ENCODE peak calls at places on chromosomes 16 and 17, in six cellular contexts. M is OCI-LY7, I is lung, V is mucosa of descending colon, P is A549, R is AG04449. Z is an unnamed sample.

GRCh38 chr17:7922499-7923289 is 6.6 kb upstream of the RNF227 start:
- DNase-seq in M (no peak), I (peak), V (peak), P (no peak), R (no peak), Z (no peak)

GRCh38 chr16:68234188-68235104 is 1.5 kb downstream of the ESRP2 start:
- DNase-seq in M (no peak), I (peak), V (peak), P (no peak), R (no peak), Z (no peak)

GRCh38 chr17:2053380-2054261 is 1.3 kb upstream of the HIC1 start:
- DNase-seq in M (peak), I (no peak), V (peak), P (peak), R (no peak), Z (no peak)

GRCh38 chr16:89035013-89035697 is 58.1 kb upstream of the CBFA2T3 start:
- DNase-seq in M (no peak), I (no peak), V (no peak), P (no peak), R (no peak), Z (no peak)

GRCh38 chr17:3730881-3731429 is 7.3 kb downstream of the HASPIN start:
- DNase-seq in M (no peak), I (no peak), V (no peak), P (no peak), R (no peak), Z (no peak)

GRCh38 chr17:18626152-18626870 is 17.9 kb downstream of the TBC1D28 start:
- DNase-seq in M (peak), I (no peak), V (no peak), P (peak), R (no peak), Z (no peak)

GRCh38 chr17:14359251-14359939 is 58.5 kb downstream of the HS3ST3B1 start:
- DNase-seq in M (peak), I (no peak), V (no peak), P (no peak), R (no peak), Z (no peak)

GRCh38 chr16:4140652-4141051 is 24.4 kb upstream of the ADCY9 start:
- DNase-seq in M (no peak), I (no peak), V (no peak), P (no peak), R (no peak), Z (no peak)

GRCh38 chr17:27207073-27207511 is 86.8 kb upstream of the WSB1 start:
- DNase-seq in M (no peak), I (no peak), V (no peak), P (peak), R (peak), Z (peak)

GRCh38 chr17:45143767-45144198 is 4.5 kb upstream of the HEXIM1 start:
- DNase-seq in M (no peak), I (peak), V (peak), P (no peak), R (no peak), Z (no peak)

GRCh38 chr17:80456465-80457235 is 19.8 kb downstream of the NPTX1 start:
- DNase-seq in M (no peak), I (no peak), V (no peak), P (no peak), R (no peak), Z (no peak)

GRCh38 chr17:49191407-49191916 is 18.9 kb downstream of the GNGT2 start:
- DNase-seq in M (no peak), I (no peak), V (no peak), P (no peak), R (no peak), Z (no peak)

GRCh38 chr17:19237389-19238166 is 412 bp downstream of the EPN2 start:
- DNase-seq in M (no peak), I (peak), V (peak), P (peak), R (no peak), Z (no peak)

GRCh38 chr16:83068686-83069085 is 441.9 kb downstream of the CDH13 start:
- DNase-seq in M (no peak), I (no peak), V (no peak), P (no peak), R (no peak), Z (no peak)

GRCh38 chr17:50059759-50060273 is 3.9 kb downstream of the ITGA3 start:
- DNase-seq in M (no peak), I (no peak), V (no peak), P (no peak), R (no peak), Z (no peak)

GRCh38 chr16:23147666-23148065 is 1.6 kb downstream of the USP31 start:
- DNase-seq in M (no peak), I (no peak), V (no peak), P (no peak), R (no peak), Z (no peak)

GRCh38 chr16:23145608-23146007 is 3.6 kb downstream of the USP31 start:
- DNase-seq in M (no peak), I (no peak), V (no peak), P (no peak), R (no peak), Z (peak)

GRCh38 chr16:23146877-23147601 is 2.2 kb downstream of the USP31 start:
- DNase-seq in M (no peak), I (no peak), V (no peak), P (no peak), R (no peak), Z (no peak)

GRCh38 chr16:23143391-23143790 is 5.9 kb downstream of the USP31 start:
- DNase-seq in M (no peak), I (no peak), V (no peak), P (no peak), R (no peak), Z (no peak)

GRCh38 chr16:23145186-23145585 is 4.1 kb downstream of the USP31 start:
- DNase-seq in M (no peak), I (no peak), V (no peak), P (no peak), R (no peak), Z (no peak)
- H3K4me3 ChIP-seq in M (no peak), I (no peak), V (no peak), P (peak), R (no peak), Z (no peak)

GRCh38 chr16:85210423-85211169 is 98.3 kb upstream of the CIBAR2 start:
- DNase-seq in M (no peak), I (no peak), V (no peak), P (no peak), R (no peak), Z (no peak)

GRCh38 chr16:85211247-85211910 is 99.1 kb upstream of the CIBAR2 start:
- DNase-seq in M (no peak), I (no peak), V (no peak), P (no peak), R (no peak), Z (no peak)

GRCh38 chr16:85208181-85208580 is 95.9 kb upstream of the CIBAR2 start:
- DNase-seq in M (no peak), I (no peak), V (no peak), P (no peak), R (no peak), Z (no peak)

GRCh38 chr16:85208643-85209520 is 96.6 kb upstream of the CIBAR2 start:
- DNase-seq in M (no peak), I (no peak), V (no peak), P (no peak), R (no peak), Z (no peak)

DNA sequence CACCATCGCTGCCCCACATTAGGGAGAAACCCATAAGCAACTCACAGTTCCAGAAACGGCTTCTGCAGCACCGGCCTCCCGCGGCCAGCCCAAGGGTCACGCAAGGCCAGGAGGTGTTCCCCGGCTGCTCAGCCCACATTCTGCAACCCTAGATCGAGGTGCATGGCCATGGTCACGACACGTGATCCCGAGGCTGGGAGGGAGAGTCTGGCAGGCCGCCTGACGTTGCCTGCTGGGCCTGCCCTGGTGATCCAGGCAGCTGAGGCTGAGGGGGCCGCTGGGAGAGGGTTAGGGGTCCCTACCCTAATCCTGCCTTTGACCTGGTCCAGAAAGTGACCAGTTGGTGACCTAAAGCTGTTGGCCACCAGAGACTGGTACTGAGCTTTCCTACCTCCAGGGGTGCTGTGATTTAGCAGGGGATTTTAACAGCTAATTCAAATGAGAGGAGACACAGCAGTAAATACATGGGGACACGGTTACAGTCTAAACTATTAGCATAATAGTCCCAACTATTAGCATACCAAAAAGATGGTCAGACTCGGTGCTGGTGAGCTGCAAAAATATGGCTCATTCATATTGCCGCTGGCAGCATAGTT is 97.4 kb upstream of the CIBAR2 start:
- DNase-seq in M (no peak), I (no peak), V (no peak), P (no peak), R (no peak), Z (no peak)
- TF ChIP-seq CTCF in M (no peak), I (no peak), V (no peak), P (no peak), R (no peak), Z (peak)

DNA sequence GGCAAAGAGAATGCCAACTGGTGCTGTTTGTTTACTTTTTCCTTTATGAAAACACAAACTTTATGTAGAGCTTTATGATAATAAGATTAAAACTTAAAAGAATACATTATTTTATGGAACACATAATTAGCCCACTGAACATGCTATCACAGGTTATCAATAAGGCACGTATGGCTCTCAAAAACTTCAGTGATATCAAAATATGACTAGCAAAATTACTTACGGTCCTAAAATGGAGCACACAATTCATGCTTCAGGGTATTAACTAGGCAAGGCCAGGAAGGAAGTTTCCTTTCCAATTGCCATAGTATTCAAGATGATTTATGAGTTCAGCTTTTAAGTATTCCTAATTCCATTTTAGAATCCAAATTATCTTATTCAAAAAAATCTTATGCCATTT is 3.6 kb downstream of the RNF43 start:
- DNase-seq in M (no peak), I (no peak), V (no peak), P (no peak), R (no peak), Z (no peak)
- H3K4me3 ChIP-seq in M (no peak), I (no peak), V (no peak), P (peak), R (no peak), Z (no peak)

DNA sequence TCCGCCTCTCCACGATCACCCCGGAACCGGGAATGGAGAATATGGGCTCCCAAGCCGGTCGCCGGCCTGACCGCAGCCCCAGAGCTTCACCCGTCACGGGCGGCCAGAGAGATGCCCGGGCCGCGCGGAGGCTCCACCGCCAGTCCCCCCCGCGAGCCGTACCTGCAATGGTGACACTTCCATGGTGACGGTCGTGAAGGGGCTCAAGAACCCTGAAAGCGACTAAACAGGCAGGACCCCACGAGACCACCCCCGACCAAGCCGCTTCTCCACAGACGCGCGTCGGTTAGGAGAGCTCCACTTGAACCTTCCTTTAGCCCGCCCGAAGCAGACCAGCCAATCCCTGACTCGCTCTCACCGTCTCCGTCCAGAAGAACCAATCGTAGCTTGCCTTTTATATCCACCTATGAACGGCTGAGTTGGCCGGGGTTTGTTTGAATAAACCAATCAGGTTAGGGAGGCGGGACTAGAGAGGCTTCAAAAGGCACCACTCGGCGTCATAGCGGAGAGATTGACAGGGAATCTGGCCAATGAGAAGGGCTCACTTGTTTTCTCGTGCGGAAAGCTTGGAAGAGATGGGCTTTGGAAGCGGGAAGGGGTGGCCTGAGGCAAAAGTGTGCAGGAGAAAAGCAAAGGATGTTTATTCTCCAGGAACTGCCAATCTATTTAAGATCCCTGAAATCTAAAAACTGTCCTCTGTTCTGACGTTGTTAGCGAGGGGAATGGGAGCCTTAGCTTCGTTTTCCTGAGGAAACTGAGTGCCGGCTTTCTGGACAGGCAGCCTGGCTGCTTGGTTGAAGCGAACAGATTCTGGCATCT is at the start of gene TOP2A:
- DNase-seq in M (peak), I (peak), V (peak), P (peak), R (peak), Z (peak)
- TF ChIP-seq CTCF in M (no peak), I (no peak), V (no peak), P (no peak), R (no peak), Z (no peak)

DNA sequence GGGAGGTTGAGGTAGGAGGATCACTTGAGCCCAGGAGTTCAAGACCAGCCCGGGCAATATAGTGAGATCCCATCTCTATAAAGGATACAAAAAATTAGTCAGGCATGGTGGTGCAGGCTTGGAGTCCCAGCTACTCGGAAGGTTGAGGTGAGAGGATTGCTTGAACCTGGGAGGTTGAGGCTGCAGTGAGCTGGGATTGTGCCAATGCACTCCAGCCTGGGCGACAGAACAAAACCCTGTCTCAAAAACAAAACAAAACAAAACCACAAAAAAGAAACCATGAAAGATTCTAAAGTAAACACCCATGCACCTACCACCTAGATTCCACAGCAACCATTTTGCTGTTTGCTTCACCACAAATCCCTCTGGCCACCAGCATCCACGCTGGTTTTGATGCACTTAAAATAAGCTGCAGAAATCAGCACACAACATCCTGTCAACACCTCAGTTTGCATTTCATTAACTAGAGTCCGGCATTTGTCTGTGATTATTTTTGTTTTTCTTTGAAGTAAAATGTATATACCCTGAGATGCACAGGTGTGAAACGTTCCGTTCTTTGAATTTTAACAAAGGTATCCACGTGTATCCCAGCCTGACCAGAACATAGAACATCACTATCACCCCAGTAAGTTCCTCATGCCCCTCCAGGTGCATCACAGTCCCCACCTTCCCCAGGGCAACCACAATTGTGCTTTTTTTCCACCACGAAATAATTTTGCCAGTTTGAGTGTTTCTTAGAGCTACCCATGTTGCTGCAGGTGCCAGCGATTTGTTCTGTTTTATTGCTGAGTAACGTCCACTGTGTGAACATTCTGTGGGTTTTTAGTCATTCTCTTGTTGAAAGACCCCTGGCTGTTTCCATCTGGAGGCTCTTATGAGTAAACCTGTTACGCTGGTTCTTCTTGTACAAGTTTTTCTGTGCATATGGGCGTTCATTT is 191.5 kb downstream of the SEC14L1 start:
- DNase-seq in M (peak), I (peak), V (peak), P (no peak), R (no peak), Z (no peak)
- H3K4me3 ChIP-seq in M (peak), I (no peak), V (no peak), P (no peak), R (no peak), Z (no peak)

DNA sequence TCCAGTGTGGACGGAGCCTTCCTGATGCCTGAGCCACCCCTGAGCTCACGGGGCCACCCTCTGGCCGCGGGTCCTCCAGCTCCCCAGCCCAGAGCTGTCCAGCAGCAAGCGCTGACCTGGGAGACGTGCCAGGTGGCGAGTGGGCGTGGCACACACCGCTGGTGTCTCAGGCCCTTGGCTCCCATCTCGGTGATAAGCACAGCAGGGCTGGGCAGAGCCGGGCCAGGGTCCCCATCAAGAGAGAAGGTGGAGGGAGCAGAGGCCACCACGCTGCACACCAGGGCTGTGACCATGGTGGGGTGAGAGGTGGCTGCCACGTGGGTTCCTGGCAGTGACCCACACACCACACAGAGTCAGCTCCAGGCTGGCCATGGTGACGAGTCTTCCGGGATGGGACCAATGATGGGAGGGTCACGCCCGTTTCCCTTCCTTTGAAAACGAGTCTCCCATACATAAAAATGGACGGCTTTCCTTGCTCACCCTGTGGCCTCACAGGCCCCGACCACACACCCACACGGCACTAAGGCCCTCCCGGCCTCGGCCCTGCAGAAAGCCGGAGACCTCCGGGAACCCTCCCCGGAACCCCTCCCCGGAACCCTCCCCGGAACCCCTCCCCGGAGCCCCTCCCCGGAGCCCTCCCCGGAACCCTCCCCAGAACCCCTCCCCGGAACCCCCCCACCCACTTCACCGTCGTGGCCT is 16.8 kb downstream of the UTS2R start:
- DNase-seq in M (no peak), I (no peak), V (peak), P (no peak), R (no peak), Z (no peak)
- TF ChIP-seq CTCF in M (no peak), I (no peak), V (no peak), P (no peak), R (no peak), Z (no peak)

GRCh38 chr16:31877876-31878642 is 4.5 kb downstream of the ZNF267 start:
- DNase-seq in M (no peak), I (no peak), V (no peak), P (no peak), R (no peak), Z (no peak)
- H3K4me3 ChIP-seq in M (no peak), I (no peak), V (no peak), P (no peak), R (no peak), Z (no peak)

DNA sequence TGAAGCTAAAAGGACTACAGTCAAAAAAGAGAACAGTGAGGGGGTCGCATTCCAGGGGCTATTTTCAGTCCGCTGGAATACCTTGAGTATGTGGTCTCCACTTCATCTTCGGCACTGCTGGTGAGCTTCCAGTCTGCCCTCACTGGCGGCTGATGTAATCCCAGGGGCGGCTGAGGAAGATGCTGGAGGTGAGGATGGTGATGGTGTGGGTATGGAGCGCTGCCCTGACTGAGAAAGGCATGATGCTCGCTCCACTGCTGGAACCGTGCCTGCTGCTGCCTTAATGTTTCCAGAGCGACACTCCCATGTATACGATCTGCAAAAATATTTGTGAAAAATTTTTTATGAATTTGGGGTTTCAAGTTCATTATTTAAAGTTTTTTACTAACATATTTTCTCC is 64.1 kb downstream of the CACNG1 start:
- DNase-seq in M (no peak), I (no peak), V (no peak), P (no peak), R (no peak), Z (no peak)
- TF ChIP-seq CTCF in M (no peak), I (no peak), V (no peak), P (no peak), R (no peak), Z (no peak)

GRCh38 chr16:75111514-75112280 is 4.9 kb downstream of the LDHD start:
- DNase-seq in M (no peak), I (no peak), V (no peak), P (no peak), R (no peak), Z (no peak)
- H3K4me3 ChIP-seq in M (no peak), I (no peak), V (no peak), P (no peak), R (no peak), Z (no peak)

Z was measured in retinal pigment epithelial cell.